ENCODE peak calls at places on chromosomes 11 and 22, in eight cellular contexts. Y, X, F, O, V, A, U and C are unnamed samples. For H3K27me3, the result is how much of the 10 kb centered on the place peaks cover.

GRCh38 chr11:107446822-107447431 is 10.7 kb downstream of the CWF19L2 start:
- DNase-seq in Y (no peak), F (no peak), V (no peak), O (no peak), X (no peak), A (no peak), U (no peak), C (no peak)

GRCh38 chr11:64378335-64378884 is 19.4 kb downstream of the RPS6KA4 start:
- DNase-seq in Y (no peak), X (no peak), F (peak), A (no peak), U (peak), O (peak), V (no peak), C (no peak)

GRCh38 chr11:2290351-2290841 is 11.3 kb downstream of the C11orf21 start:
- DNase-seq in V (no peak), X (no peak), A (peak), F (no peak), Y (no peak), U (no peak), O (no peak), C (no peak)

GRCh38 chr11:94128171-94128745 is 383 bp upstream of the PANX1 start:
- DNase-seq in F (no peak), O (no peak), X (no peak), Y (no peak), U (peak), V (peak), A (peak), C (no peak)

GRCh38 chr22:24208012-24208749 is 26.9 kb downstream of the SUSD2 start:
- DNase-seq in U (no peak), A (no peak), V (no peak), F (no peak), X (peak), O (no peak), Y (peak), C (no peak)

GRCh38 chr11:102994101-102994500 is 38.6 kb upstream of the MMP13 start:
- DNase-seq in Y (peak), U (no peak), F (no peak), X (peak), A (no peak), O (no peak), V (no peak), C (no peak)

GRCh38 chr11:70912226-70912840 is 340.0 kb downstream of the SHANK2 start:
- DNase-seq in X (peak), Y (no peak), A (no peak), U (no peak), O (no peak), V (no peak), F (no peak), C (no peak)

GRCh38 chr22:36467946-36468345 is 13.5 kb downstream of the TXN2 start:
- DNase-seq in U (peak), A (no peak), O (no peak), X (peak), Y (peak), V (no peak), F (no peak), C (no peak)

GRCh38 chr11:68583047-68583446 is 101.3 kb upstream of the GAL start:
- DNase-seq in F (no peak), A (no peak), U (no peak), O (no peak), V (no peak), Y (no peak), X (peak), C (no peak)

GRCh38 chr11:123063396-123064267 is 1.7 kb upstream of the HSPA8 start:
- DNase-seq in F (peak), Y (no peak), U (peak), X (peak), A (no peak), O (peak), V (peak), C (no peak)

GRCh38 chr11:35083181-35084061 is 55.5 kb upstream of the CD44 start:
- DNase-seq in X (peak), V (peak), O (peak), Y (peak), U (peak), A (no peak), F (no peak), C (peak)

GRCh38 chr11:62306227-62306626 is 7.4 kb upstream of the SCGB1D4 start:
- DNase-seq in Y (no peak), O (no peak), X (no peak), V (no peak), F (no peak), A (no peak), U (no peak), C (no peak)

GRCh38 chr22:43378011-43378704 is 33.7 kb upstream of the MPPED1 start:
- DNase-seq in U (no peak), A (no peak), F (no peak), Y (no peak), O (peak), V (peak), X (peak), C (peak)

GRCh38 chr11:12800032-12800671 is 125.9 kb downstream of the TEAD1 start:
- DNase-seq in Y (peak), U (no peak), V (peak), O (no peak), A (no peak), X (peak), F (no peak), C (no peak)

GRCh38 chr11:112042161-112042960 is 17.2 kb downstream of the DLAT start:
- DNase-seq in X (peak), O (no peak), F (no peak), A (no peak), U (no peak), Y (peak), V (no peak), C (no peak)

GRCh38 chr11:106305458-106305857 is 228.0 kb downstream of the AASDHPPT start:
- DNase-seq in V (no peak), X (no peak), Y (no peak), A (no peak), F (no peak), U (no peak), O (no peak), C (no peak)

GRCh38 chr22:41315586-41315985 is 14.3 kb downstream of the ZC3H7B start:
- DNase-seq in U (no peak), Y (no peak), O (no peak), F (no peak), V (no peak), A (no peak), X (no peak), C (no peak)

GRCh38 chr22:33639588-33640254 is 280.6 kb downstream of the LARGE1 start:
- DNase-seq in U (no peak), A (no peak), O (no peak), X (no peak), Y (no peak), F (no peak), V (no peak), C (no peak)

GRCh38 chr11:41281131-41281742 is 178.2 kb downstream of the LRRC4C start:
- DNase-seq in X (no peak), U (no peak), A (no peak), V (no peak), F (no peak), Y (no peak), O (no peak), C (no peak)

GRCh38 chr11:71929491-71929890 is 645 bp downstream of the RNF121 start:
- DNase-seq in X (no peak), O (no peak), U (no peak), F (no peak), Y (no peak), A (no peak), V (no peak), C (no peak)

GRCh38 chr11:1261241-1262071 is 38.6 kb downstream of the MUC5B start:
- DNase-seq in A (no peak), U (no peak), V (no peak), O (no peak), X (no peak), Y (no peak), F (no peak), C (no peak)

GRCh38 chr11:1262172-1263006 is 39.5 kb downstream of the MUC5B start:
- DNase-seq in F (peak), A (peak), V (peak), O (peak), Y (peak), X (peak), U (peak), C (peak)

GRCh38 chr11:1260023-1260501 is 37.2 kb downstream of the MUC5B start:
- DNase-seq in O (no peak), F (no peak), V (peak), Y (peak), U (no peak), X (no peak), A (no peak), C (no peak)

GRCh38 chr11:1260620-1261019 is 37.8 kb downstream of the MUC5B start:
- DNase-seq in U (no peak), Y (no peak), O (peak), A (no peak), X (no peak), F (no peak), V (no peak), C (no peak)

GRCh38 chr11:1263036-1263435 is 40.2 kb downstream of the MUC5B start:
- DNase-seq in F (no peak), U (no peak), Y (no peak), X (no peak), O (no peak), A (no peak), V (peak), C (no peak)
- H3K4me3 ChIP-seq in F (no peak), U (peak), Y (peak), X (no peak), O (peak), A (peak), V (peak), C (peak)

DNA sequence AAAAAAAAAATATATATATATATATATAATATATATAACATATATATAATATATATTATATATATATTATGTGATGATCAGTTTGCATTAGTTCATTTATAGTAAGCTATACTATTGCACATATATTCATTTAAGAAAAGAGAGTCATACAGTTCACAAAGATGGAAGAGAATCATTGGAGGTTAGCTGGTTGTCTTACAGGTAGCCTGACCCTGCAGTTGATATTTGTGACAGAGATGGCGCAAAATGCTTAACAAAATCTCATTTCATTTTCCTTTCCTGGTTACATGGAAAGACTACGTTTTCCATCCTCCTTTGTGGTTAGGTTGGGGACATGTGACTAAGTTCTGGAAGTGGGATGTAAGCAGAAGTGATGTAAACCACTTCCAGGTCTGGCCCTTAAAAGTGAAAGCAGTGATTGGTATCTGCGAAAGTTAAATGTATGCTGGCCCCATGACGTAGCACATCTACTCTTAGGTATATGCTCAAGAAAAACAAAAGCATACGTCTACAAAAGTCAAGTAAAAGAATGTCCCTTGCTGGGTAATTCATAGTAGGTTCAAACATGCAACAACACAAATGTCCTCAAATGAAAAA is 7.2 kb upstream of the TMEM135 start:
- DNase-seq in V (no peak), Y (no peak), F (no peak), X (peak), A (no peak), O (no peak), U (no peak), C (no peak)
- TF ChIP-seq CTCF in V (no peak), Y (no peak), F (no peak), X (no peak), A (no peak), O (no peak), U (no peak), C (no peak)

DNA sequence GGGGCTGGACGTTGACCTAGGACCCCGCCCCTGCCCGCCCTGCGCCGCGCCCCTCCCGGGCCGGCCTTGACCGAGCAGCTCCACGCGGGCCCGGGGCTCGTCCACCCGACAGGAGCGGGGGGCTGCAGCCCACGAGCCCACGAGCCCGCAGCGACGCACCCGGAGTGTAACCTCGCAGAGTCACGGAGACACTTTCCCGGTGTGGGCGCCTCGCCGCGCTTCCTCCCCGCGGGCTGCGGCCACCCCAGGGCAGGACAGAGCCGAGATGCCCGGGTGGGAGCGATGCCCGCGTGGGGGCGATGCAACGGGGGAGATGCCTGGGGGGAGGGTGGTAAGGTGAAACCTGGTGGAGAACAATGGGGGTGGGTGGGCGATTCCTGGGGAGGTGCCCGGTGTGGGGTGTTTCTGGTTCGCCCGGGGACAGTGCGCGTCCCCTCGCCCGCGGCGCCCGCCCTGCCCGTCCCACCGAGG is 4.9 kb upstream of the ZBED4 start:
- DNase-seq in O (no peak), U (peak), Y (no peak), A (no peak), V (no peak), X (no peak), F (no peak), C (no peak)
- H3K27me3 ChIP-seq in O (under half), U (under half), Y (under half), A (half or more), V (under half), X (half or more), F (under half), C (under half)

GRCh38 chr11:18277560-18278271 is 11.7 kb downstream of the SAA1 start:
- DNase-seq in Y (no peak), F (no peak), V (no peak), X (peak), U (no peak), O (no peak), A (no peak), C (no peak)

GRCh38 chr11:18285841-18286240 is 19.8 kb downstream of the SAA1 start:
- DNase-seq in U (no peak), O (no peak), F (no peak), X (peak), A (no peak), Y (no peak), V (no peak), C (no peak)

GRCh38 chr11:18282626-18283025 is 16.6 kb downstream of the SAA1 start:
- DNase-seq in A (no peak), F (no peak), V (no peak), X (no peak), U (no peak), Y (no peak), O (no peak), C (no peak)

DNA sequence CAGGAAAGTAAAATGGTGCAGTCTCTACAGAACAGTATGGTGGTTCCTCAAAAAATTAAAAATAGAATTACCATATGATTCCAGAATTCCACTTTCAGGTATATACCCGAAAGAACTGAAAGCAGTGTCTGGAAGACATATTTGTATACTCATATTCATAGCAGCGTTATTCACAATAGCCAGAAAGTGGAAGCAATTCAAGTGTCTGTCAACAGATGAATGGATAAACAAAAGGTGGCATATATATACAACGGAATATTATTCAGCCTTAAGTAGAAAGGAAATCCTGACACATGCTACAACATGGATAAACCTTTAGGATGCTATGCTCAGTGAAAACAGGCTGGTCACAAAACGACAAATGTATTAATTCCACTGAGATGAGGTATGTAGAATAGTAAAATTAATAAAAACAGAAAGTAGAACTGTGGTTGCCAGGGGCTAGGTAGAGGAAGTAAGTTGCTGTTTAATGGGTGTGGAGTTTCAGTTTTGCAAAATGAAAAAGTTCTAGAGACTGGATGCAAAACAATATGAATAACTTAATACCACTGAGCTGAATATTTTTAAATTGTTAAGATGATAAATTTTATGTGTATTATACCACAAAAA is 14.5 kb downstream of the SAA1 start:
- DNase-seq in X (no peak), V (no peak), A (no peak), F (no peak), U (no peak), Y (no peak), O (no peak), C (peak)
- H3K4me3 ChIP-seq in X (no peak), V (no peak), A (no peak), F (no peak), U (no peak), Y (no peak), O (no peak), C (peak)

DNA sequence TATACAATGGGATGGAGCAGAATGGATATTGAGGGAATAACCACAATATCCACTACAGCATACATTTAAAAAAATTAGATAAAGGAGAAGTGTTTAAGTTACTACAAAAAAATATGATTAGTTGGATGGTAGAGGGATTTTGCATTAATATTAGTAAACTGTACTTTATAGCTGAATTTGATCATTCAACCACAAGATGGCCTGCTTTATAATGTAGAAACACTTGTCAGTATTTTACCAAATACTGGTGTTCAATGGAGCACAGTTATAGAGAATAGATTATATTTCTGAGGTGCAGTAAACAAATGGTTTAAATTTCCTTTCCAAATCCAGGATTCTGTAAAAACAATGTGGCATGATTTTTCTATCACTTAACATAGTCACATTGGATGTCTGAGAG is 818.8 kb upstream of the CHORDC1 start:
- DNase-seq in V (no peak), A (no peak), F (no peak), U (no peak), Y (no peak), O (no peak), X (no peak), C (no peak)
- TF ChIP-seq CTCF in V (no peak), A (no peak), F (peak), U (no peak), Y (no peak), O (no peak), X (peak), C (no peak)